ENCODE peak calls at places on chromosomes 16 and 17, in nine cellular contexts. One of them, this sample, is unnamed.

GRCh38 chr16:80837421-80838263 is 33.2 kb upstream of the CDYL2 start:
- DNase-seq in adrenal gland: no peak
- DNase-seq in heart right ventricle: no peak
- DNase-seq in suprapubic skin: no peak
- DNase-seq in AG04450: no peak
- DNase-seq in prostate gland: peak
- DNase-seq in psoas muscle: no peak
- DNase-seq in lung: no peak
- DNase-seq in keratinocyte: no peak
- DNase-seq in this sample: no peak

GRCh38 chr16:21001262-21001661 is 100.7 kb downstream of the LYRM1 start:
- DNase-seq in adrenal gland: peak
- DNase-seq in heart right ventricle: no peak
- DNase-seq in suprapubic skin: no peak
- DNase-seq in AG04450: no peak
- DNase-seq in prostate gland: no peak
- DNase-seq in psoas muscle: no peak
- DNase-seq in lung: no peak
- DNase-seq in keratinocyte: peak
- DNase-seq in this sample: no peak

GRCh38 chr17:28076138-28076537 is 33.7 kb downstream of the NLK start:
- DNase-seq in adrenal gland: no peak
- DNase-seq in heart right ventricle: no peak
- DNase-seq in suprapubic skin: no peak
- DNase-seq in AG04450: no peak
- DNase-seq in prostate gland: no peak
- DNase-seq in psoas muscle: no peak
- DNase-seq in lung: no peak
- DNase-seq in keratinocyte: no peak
- DNase-seq in this sample: no peak

GRCh38 chr16:54000361-54000760 is 286.2 kb downstream of the IRX3 start:
- DNase-seq in adrenal gland: no peak
- DNase-seq in heart right ventricle: no peak
- DNase-seq in suprapubic skin: no peak
- DNase-seq in AG04450: no peak
- DNase-seq in prostate gland: no peak
- DNase-seq in psoas muscle: no peak
- DNase-seq in lung: no peak
- DNase-seq in keratinocyte: no peak
- DNase-seq in this sample: no peak

GRCh38 chr17:36534117-36534880 is at the start of gene MYO19:
- DNase-seq in adrenal gland: peak
- DNase-seq in heart right ventricle: peak
- DNase-seq in suprapubic skin: peak
- DNase-seq in AG04450: no peak
- DNase-seq in prostate gland: peak
- DNase-seq in psoas muscle: peak
- DNase-seq in lung: peak
- DNase-seq in keratinocyte: peak
- DNase-seq in this sample: no peak

GRCh38 chr16:55233464-55233863 is 90.5 kb upstream of the IRX6 start:
- DNase-seq in adrenal gland: no peak
- DNase-seq in heart right ventricle: no peak
- DNase-seq in suprapubic skin: no peak
- DNase-seq in AG04450: no peak
- DNase-seq in prostate gland: no peak
- DNase-seq in psoas muscle: no peak
- DNase-seq in lung: no peak
- DNase-seq in keratinocyte: no peak
- DNase-seq in this sample: no peak

GRCh38 chr16:35325936-35326335 is 1866.5 kb downstream of the TP53TG3F start:
- DNase-seq in adrenal gland: no peak
- DNase-seq in heart right ventricle: no peak
- DNase-seq in suprapubic skin: no peak
- DNase-seq in AG04450: no peak
- DNase-seq in prostate gland: no peak
- DNase-seq in psoas muscle: no peak
- DNase-seq in lung: no peak
- DNase-seq in keratinocyte: no peak
- DNase-seq in this sample: no peak

GRCh38 chr16:67673712-67674580 is 7.3 kb downstream of the C16orf86 start:
- DNase-seq in adrenal gland: peak
- DNase-seq in heart right ventricle: peak
- DNase-seq in suprapubic skin: no peak
- DNase-seq in AG04450: no peak
- DNase-seq in prostate gland: no peak
- DNase-seq in psoas muscle: peak
- DNase-seq in lung: peak
- DNase-seq in keratinocyte: no peak
- DNase-seq in this sample: no peak

GRCh38 chr17:37315601-37316000 is 60.2 kb upstream of the C17orf78 start:
- DNase-seq in adrenal gland: no peak
- DNase-seq in heart right ventricle: no peak
- DNase-seq in suprapubic skin: no peak
- DNase-seq in AG04450: no peak
- DNase-seq in prostate gland: no peak
- DNase-seq in psoas muscle: no peak
- DNase-seq in lung: no peak
- DNase-seq in keratinocyte: no peak
- DNase-seq in this sample: no peak

GRCh38 chr16:88301886-88302285 is 80.9 kb upstream of the ZNF469 start:
- DNase-seq in adrenal gland: no peak
- DNase-seq in heart right ventricle: no peak
- DNase-seq in suprapubic skin: no peak
- DNase-seq in AG04450: no peak
- DNase-seq in prostate gland: no peak
- DNase-seq in psoas muscle: no peak
- DNase-seq in lung: no peak
- DNase-seq in keratinocyte: no peak
- DNase-seq in this sample: no peak

GRCh38 chr17:80588687-80589086 is 44.0 kb downstream of the RPTOR start:
- DNase-seq in adrenal gland: no peak
- DNase-seq in heart right ventricle: no peak
- DNase-seq in suprapubic skin: no peak
- DNase-seq in AG04450: no peak
- DNase-seq in prostate gland: no peak
- DNase-seq in psoas muscle: no peak
- DNase-seq in lung: no peak
- DNase-seq in keratinocyte: no peak
- DNase-seq in this sample: no peak

GRCh38 chr16:1325673-1326371 is 7.6 kb upstream of the BAIAP3 start:
- DNase-seq in adrenal gland: no peak
- DNase-seq in heart right ventricle: no peak
- DNase-seq in suprapubic skin: no peak
- DNase-seq in AG04450: no peak
- DNase-seq in prostate gland: no peak
- DNase-seq in psoas muscle: no peak
- DNase-seq in lung: no peak
- DNase-seq in keratinocyte: no peak
- DNase-seq in this sample: no peak

GRCh38 chr17:18041776-18042175 is 2.6 kb downstream of the GID4 start:
- DNase-seq in adrenal gland: no peak
- DNase-seq in heart right ventricle: no peak
- DNase-seq in suprapubic skin: no peak
- DNase-seq in AG04450: no peak
- DNase-seq in prostate gland: no peak
- DNase-seq in psoas muscle: peak
- DNase-seq in lung: no peak
- DNase-seq in keratinocyte: no peak
- DNase-seq in this sample: no peak

GRCh38 chr17:82674656-82675475 is 23.6 kb downstream of the RAB40B start:
- DNase-seq in adrenal gland: no peak
- DNase-seq in heart right ventricle: no peak
- DNase-seq in suprapubic skin: peak
- DNase-seq in AG04450: no peak
- DNase-seq in prostate gland: no peak
- DNase-seq in psoas muscle: peak
- DNase-seq in lung: no peak
- DNase-seq in keratinocyte: no peak
- DNase-seq in this sample: peak

GRCh38 chr16:64892843-64893242 is 229.0 kb downstream of the CDH11 start:
- DNase-seq in adrenal gland: no peak
- DNase-seq in heart right ventricle: no peak
- DNase-seq in suprapubic skin: no peak
- DNase-seq in AG04450: peak
- DNase-seq in prostate gland: no peak
- DNase-seq in psoas muscle: no peak
- DNase-seq in lung: no peak
- DNase-seq in keratinocyte: no peak
- DNase-seq in this sample: no peak

GRCh38 chr16:79210629-79211028 is 389.9 kb downstream of the MAF start:
- DNase-seq in adrenal gland: no peak
- DNase-seq in heart right ventricle: no peak
- DNase-seq in suprapubic skin: no peak
- DNase-seq in AG04450: no peak
- DNase-seq in prostate gland: no peak
- DNase-seq in psoas muscle: no peak
- DNase-seq in lung: no peak
- DNase-seq in keratinocyte: no peak
- DNase-seq in this sample: no peak

DNA sequence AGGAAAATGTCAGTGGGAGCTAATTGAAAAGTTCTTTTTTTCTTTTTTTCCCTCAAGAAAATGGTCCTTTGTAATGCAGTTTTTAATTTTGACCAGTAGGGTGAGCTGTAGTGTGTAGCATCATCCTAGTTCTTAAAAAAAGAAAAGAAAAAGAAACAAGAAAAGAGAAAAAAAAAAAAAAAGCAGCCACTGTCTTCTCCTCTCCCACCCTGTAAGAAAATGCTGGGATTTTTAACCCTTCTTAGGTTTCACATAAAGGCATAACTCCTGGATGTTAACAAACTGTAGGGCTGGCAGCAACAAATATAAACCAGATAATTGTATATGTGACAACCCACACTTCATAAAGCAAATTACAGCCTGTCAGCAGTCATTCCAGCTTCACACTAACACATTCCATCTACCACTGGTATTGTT is 78.1 kb downstream of the SKAP1 start:
- DNase-seq in adrenal gland: no peak
- DNase-seq in heart right ventricle: no peak
- DNase-seq in suprapubic skin: no peak
- DNase-seq in AG04450: peak
- DNase-seq in prostate gland: no peak
- DNase-seq in psoas muscle: no peak
- DNase-seq in lung: no peak
- DNase-seq in keratinocyte: no peak
- DNase-seq in this sample: no peak
- H3K27ac ChIP-seq in adrenal gland: no peak
- H3K27ac ChIP-seq in heart right ventricle: no peak
- H3K27ac ChIP-seq in suprapubic skin: no peak
- H3K27ac ChIP-seq in AG04450: no peak
- H3K27ac ChIP-seq in prostate gland: no peak
- H3K27ac ChIP-seq in psoas muscle: no peak
- H3K27ac ChIP-seq in lung: no peak
- H3K27ac ChIP-seq in keratinocyte: no peak
- H3K27ac ChIP-seq in this sample: no peak

DNA sequence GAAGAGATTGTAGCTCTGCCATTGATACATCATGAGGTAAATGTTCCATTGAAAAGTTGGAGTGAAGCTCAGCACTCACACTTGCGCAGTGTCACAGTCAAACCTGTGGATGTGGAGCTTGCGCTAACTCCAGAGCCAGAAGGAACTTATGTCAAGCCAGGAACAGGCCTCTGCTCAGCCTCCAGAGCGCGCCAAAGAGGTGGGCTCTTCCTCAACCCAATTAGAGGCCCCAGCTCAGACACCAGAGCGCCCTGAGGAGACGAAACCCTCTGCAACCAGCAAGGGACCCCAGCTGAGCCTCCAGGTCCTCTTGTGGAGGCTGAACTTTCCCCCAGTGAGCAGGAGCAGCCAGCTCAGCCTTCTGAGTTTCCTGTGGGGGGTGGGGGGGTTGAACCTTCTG is 61.5 kb upstream of the FBXO47 start:
- DNase-seq in adrenal gland: no peak
- DNase-seq in heart right ventricle: no peak
- DNase-seq in suprapubic skin: peak
- DNase-seq in AG04450: no peak
- DNase-seq in prostate gland: no peak
- DNase-seq in psoas muscle: no peak
- DNase-seq in lung: no peak
- DNase-seq in keratinocyte: no peak
- DNase-seq in this sample: no peak
- H3K27ac ChIP-seq in adrenal gland: no peak
- H3K27ac ChIP-seq in heart right ventricle: no peak
- H3K27ac ChIP-seq in suprapubic skin: no peak
- H3K27ac ChIP-seq in AG04450: no peak
- H3K27ac ChIP-seq in prostate gland: no peak
- H3K27ac ChIP-seq in psoas muscle: no peak
- H3K27ac ChIP-seq in lung: no peak
- H3K27ac ChIP-seq in keratinocyte: no peak
- H3K27ac ChIP-seq in this sample: no peak

DNA sequence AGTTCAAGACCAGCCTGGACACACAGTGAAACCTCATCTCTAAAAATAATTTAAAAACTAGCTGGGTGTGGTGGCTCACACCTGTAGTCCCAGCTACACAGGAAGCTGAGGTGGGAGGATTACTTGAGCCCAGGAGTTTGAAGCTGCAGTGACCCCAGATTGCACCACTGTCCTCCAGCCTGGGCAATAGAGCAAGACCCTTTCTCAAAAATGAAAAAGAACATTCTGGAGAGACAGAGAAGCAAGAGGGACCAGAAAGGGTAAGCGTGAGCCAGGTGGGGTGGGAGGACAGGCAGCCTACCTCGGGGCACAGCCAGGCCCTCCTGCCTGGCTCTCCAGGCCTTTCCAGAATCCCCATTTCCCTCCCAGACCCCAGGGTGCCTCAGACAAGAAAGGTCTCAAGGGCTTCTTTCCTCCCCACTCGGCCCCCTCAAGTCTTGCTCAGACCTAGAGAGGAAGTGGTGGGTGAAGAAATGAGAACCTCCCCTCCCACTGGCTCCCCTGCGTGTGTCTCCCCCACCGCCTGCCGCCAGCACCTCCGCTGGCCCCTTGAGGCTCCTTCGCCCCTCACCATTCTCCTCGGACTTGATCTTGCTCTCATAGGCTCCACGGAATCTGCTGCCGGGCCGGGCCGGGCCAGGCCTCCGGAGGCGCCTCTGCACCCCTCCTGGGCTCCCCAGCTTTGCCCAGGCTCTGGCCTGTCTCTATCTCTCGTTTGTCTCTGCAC is 501 bp downstream of the C16orf54 start:
- DNase-seq in adrenal gland: no peak
- DNase-seq in heart right ventricle: no peak
- DNase-seq in suprapubic skin: peak
- DNase-seq in AG04450: no peak
- DNase-seq in prostate gland: no peak
- DNase-seq in psoas muscle: no peak
- DNase-seq in lung: no peak
- DNase-seq in keratinocyte: no peak
- DNase-seq in this sample: no peak
- H3K27ac ChIP-seq in adrenal gland: no peak
- H3K27ac ChIP-seq in heart right ventricle: peak
- H3K27ac ChIP-seq in suprapubic skin: no peak
- H3K27ac ChIP-seq in AG04450: no peak
- H3K27ac ChIP-seq in prostate gland: peak
- H3K27ac ChIP-seq in psoas muscle: no peak
- H3K27ac ChIP-seq in lung: no peak
- H3K27ac ChIP-seq in keratinocyte: no peak
- H3K27ac ChIP-seq in this sample: no peak

DNA sequence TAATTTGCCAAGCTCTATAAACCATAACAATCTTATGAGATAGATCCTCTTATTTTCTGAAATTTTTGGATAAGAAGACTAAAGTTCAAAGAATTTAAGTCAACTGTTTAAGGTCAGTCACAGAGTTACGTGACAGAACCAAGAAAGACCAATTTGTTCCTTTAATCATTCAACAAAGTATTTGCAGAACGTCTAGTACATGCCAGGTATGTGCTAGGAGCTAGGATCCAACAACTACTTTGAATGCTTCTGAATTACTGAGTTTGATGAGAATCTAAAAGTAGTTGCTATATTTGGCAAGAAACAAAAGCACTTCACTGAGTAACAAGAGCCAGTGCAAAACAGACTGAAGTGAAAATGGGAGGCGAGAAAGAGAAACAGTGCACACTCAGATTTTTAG is 15.0 kb downstream of the GLOD4 start:
- DNase-seq in adrenal gland: no peak
- DNase-seq in heart right ventricle: no peak
- DNase-seq in suprapubic skin: no peak
- DNase-seq in AG04450: no peak
- DNase-seq in prostate gland: no peak
- DNase-seq in psoas muscle: no peak
- DNase-seq in lung: no peak
- DNase-seq in keratinocyte: no peak
- DNase-seq in this sample: no peak
- H3K27ac ChIP-seq in adrenal gland: no peak
- H3K27ac ChIP-seq in heart right ventricle: no peak
- H3K27ac ChIP-seq in suprapubic skin: no peak
- H3K27ac ChIP-seq in AG04450: no peak
- H3K27ac ChIP-seq in prostate gland: no peak
- H3K27ac ChIP-seq in psoas muscle: no peak
- H3K27ac ChIP-seq in lung: no peak
- H3K27ac ChIP-seq in keratinocyte: no peak
- H3K27ac ChIP-seq in this sample: no peak